ENCODE peak calls at places on chromosomes 13 and 19, in nine cellular contexts. E is mucosa of descending colon; I is CD8-positive, alpha-beta T cell; J is ovary; Q is activated B cell treated with CpG ODN at 0.5 μM for 24 hours; N is AG04450; M is ascending aorta; S is foreskin fibroblast; T is thyroid gland. L is an unnamed sample.

GRCh38 chr13:64529874-64530485 is 2700.2 kb downstream of the PCDH9 start:
- DNase-seq in S (peak; percentile 31), M (no peak), I (no peak), T (no peak), E (no peak), N (no peak), J (no peak), Q (no peak), L (no peak)

GRCh38 chr13:49292742-49293498 is 45.2 kb downstream of the CDADC1 start:
- DNase-seq in M (peak; percentile 91), T (peak; percentile 96), Q (no peak), N (peak; percentile 77), E (no peak), J (peak; percentile 83), I (no peak), S (peak; percentile 74), L (no peak)

GRCh38 chr19:3986260-3987041 is 1.2 kb upstream of the EEF2 start:
- DNase-seq in M (no peak), I (peak; percentile 65), J (no peak), E (peak; percentile 70), N (no peak), Q (no peak), S (peak; percentile 87), T (peak; percentile 78), L (no peak)

GRCh38 chr13:57640582-57640981 is 9.0 kb downstream of the PCDH17 start:
- DNase-seq in N (no peak), S (no peak), I (no peak), Q (no peak), E (no peak), M (no peak), J (no peak), T (no peak), L (no peak)

GRCh38 chr13:113545455-113545930 is 39.1 kb upstream of the TFDP1 start:
- DNase-seq in E (no peak), T (no peak), M (peak; percentile 62), I (no peak), S (peak; percentile 85), N (no peak), J (no peak), Q (no peak), L (no peak)

GRCh38 chr19:5893907-5894703 is 9.5 kb downstream of the NDUFA11 start:
- DNase-seq in N (no peak), S (peak; percentile 38), M (peak; percentile 76), I (no peak), J (no peak), Q (no peak), E (no peak), T (peak; percentile 53), L (no peak)

GRCh38 chr19:30344446-30345425 is 27.4 kb upstream of the ZNF536 start:
- DNase-seq in N (no peak), M (no peak), Q (no peak), S (peak; percentile 43), I (no peak), E (no peak), T (no peak), J (no peak), L (no peak)

GRCh38 chr13:51623473-51623872 is 39.2 kb downstream of the WDFY2 start:
- DNase-seq in M (no peak), T (no peak), J (no peak), I (no peak), S (peak; percentile 38), E (no peak), Q (no peak), N (no peak), L (no peak)

GRCh38 chr13:27043013-27043412 is 128.6 kb downstream of the USP12 start:
- DNase-seq in T (peak; percentile 30), N (peak; percentile 90), J (no peak), Q (no peak), M (peak; percentile 72), I (no peak), E (no peak), S (peak; percentile 98), L (no peak)

GRCh38 chr19:42831221-42832019 is 48.1 kb downstream of the PSG1 start:
- DNase-seq in J (no peak), Q (no peak), S (no peak), N (no peak), T (no peak), I (no peak), M (no peak), E (no peak), L (no peak)

GRCh38 chr13:59099182-59099950 is 1064.4 kb downstream of the DIAPH3 start:
- DNase-seq in N (no peak), J (no peak), S (no peak), Q (no peak), E (no peak), I (no peak), T (no peak), M (no peak), L (peak; percentile 16)

GRCh38 chr19:13693933-13694332 is 70.4 kb upstream of the MRI1 start:
- DNase-seq in S (no peak), J (no peak), M (no peak), Q (no peak), T (no peak), N (no peak), I (no peak), E (no peak), L (no peak)

GRCh38 chr19:19421326-19421725 is 15.9 kb downstream of the GATAD2A start:
- DNase-seq in J (no peak), S (no peak), N (no peak), Q (no peak), T (peak; percentile 57), M (no peak), I (no peak), E (no peak), L (no peak)

DNA sequence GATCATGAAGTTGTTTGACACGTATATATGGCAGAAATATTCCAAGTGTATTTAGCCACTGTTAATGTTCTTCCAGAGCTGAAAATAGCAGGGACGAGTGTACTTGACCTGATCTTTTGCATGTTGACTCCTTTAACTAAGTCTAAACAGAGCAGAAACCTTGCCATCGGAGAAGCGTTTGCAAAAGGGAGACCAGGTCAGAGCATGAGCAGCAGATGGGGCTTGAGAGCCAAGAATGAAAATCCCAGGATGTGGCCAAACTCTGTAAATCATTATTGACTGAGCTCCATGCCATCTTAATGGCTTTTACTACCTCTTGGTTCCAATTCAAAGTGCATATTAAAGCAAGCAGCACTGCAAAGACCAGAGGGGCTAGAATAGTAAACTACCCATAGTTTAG is 55.5 kb downstream of the FAM216B start:
- DNase-seq in M (no peak), E (no peak), T (no peak), Q (no peak), S (peak; percentile 86), J (no peak), I (no peak), N (no peak), L (no peak)
- TF ChIP-seq CTCF in M (no peak), E (no peak), T (no peak), Q (no peak), S (peak; percentile 34), J (no peak), I (no peak), N (peak; percentile 46), L (peak; percentile 38)

GRCh38 chr13:38226496-38226895 is 123.2 kb upstream of the UFM1 start:
- DNase-seq in M (no peak), Q (no peak), T (no peak), E (no peak), I (no peak), J (no peak), S (no peak), N (no peak), L (no peak)

GRCh38 chr13:38228322-38228721 is 121.3 kb upstream of the UFM1 start:
- DNase-seq in Q (no peak), J (no peak), M (no peak), I (no peak), N (no peak), T (no peak), S (no peak), E (no peak), L (no peak)

GRCh38 chr13:38223093-38223492 is 126.6 kb upstream of the UFM1 start:
- DNase-seq in N (no peak), M (no peak), Q (no peak), S (peak; percentile 7), I (no peak), E (no peak), T (no peak), J (no peak), L (no peak)
- TF ChIP-seq CTCF in N (peak; percentile 42), M (no peak), Q (no peak), S (peak; percentile 28), I (no peak), E (no peak), T (no peak), J (no peak), L (peak; percentile 51)

GRCh38 chr13:32501058-32501457 is 37.5 kb downstream of the N4BP2L2 start:
- DNase-seq in J (no peak), T (no peak), E (no peak), M (no peak), N (no peak), S (no peak), Q (no peak), I (no peak), L (no peak)

GRCh38 chr13:32503727-32504126 is 34.9 kb downstream of the N4BP2L2 start:
- DNase-seq in I (no peak), J (peak; percentile 77), E (no peak), Q (no peak), T (no peak), M (no peak), S (no peak), N (no peak), L (no peak)

GRCh38 chr13:32499538-32500210 is 38.9 kb downstream of the N4BP2L2 start:
- DNase-seq in J (no peak), I (no peak), Q (no peak), E (no peak), T (no peak), N (no peak), M (no peak), S (no peak), L (no peak)

GRCh38 chr13:32504263-32504662 is 34.3 kb downstream of the N4BP2L2 start:
- DNase-seq in S (no peak), J (no peak), Q (no peak), M (no peak), T (no peak), E (no peak), N (no peak), I (no peak), L (no peak)

DNA sequence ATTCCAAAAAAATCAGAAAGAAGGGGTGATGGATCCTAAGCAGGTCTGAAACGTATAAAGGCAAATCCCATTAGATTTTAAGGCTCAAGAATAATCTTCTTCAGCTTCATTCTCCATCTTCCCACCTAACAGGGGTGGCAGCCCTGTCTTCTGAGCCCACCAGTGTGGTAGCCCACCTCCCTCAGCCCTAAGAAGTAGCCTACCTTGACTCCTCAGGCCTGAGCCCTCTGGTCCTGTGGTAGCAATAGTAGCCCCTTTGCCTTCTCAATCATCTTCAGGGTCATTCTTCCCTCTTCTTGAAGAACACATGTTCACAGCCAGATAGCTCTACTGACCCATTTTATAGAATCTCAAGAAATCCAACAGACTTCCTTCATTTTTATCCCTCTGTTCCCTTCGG is 33.7 kb downstream of the N4BP2L2 start:
- DNase-seq in S (no peak), J (no peak), I (no peak), Q (no peak), E (no peak), N (no peak), T (no peak), M (no peak), L (no peak)
- TF ChIP-seq CTCF in S (no peak), J (no peak), I (no peak), Q (no peak), E (no peak), N (no peak), T (no peak), M (no peak), L (no peak)

DNA sequence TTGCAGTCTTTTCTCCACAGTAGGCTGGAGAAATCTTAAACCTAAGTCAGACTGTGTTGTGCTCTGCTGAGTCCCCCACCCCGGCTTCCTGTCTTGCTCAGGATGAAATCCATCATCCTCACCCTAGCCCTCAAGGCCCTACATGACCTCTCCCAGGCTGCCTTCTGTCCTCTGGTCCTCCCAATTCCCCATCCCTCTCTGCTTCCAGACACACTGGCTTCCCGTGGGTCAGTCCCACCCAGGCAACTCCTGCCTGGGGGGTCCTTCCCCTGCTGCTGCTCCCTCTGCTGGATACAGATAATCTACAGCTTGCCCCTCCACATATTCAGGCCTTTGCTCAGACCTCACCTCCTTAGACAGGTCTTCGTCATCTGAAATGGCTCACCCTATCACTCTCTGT is 18.4 kb upstream of the CBY2 start:
- DNase-seq in S (no peak), I (no peak), T (no peak), Q (no peak), E (no peak), N (no peak), M (no peak), J (no peak), L (no peak)
- TF ChIP-seq CTCF in S (no peak), I (no peak), T (no peak), Q (no peak), E (no peak), N (peak; percentile 22), M (no peak), J (no peak), L (peak; percentile 32)

L was measured in neural crest cell.